ENCODE peak calls at places on chromosome 1, in four cellular contexts. L is neuronal stem cell, B is sigmoid colon, H is PC-3. W is an unnamed sample. For H3K4me1, the result is how much of the 10 kb centered on the place peaks cover.

GRCh38 chr1:82386365-82387069 is 585.8 kb downstream of the ADGRL2 start:
- DNase-seq in L (no peak), H (no peak), B (no peak), W (no peak)

GRCh38 chr1:4467241-4467640 is 187.2 kb upstream of the AJAP1 start:
- DNase-seq in B (no peak), H (no peak), L (no peak), W (no peak)

GRCh38 chr1:1264868-1265272 is 8.8 kb downstream of the UBE2J2 start:
- DNase-seq in B (no peak), H (peak), L (no peak), W (no peak)

GRCh38 chr1:25673962-25674928 is 57.7 kb downstream of the MAN1C1 start:
- DNase-seq in L (no peak), B (no peak), H (peak), W (no peak)

GRCh38 chr1:4345126-4345525 is 309.3 kb upstream of the AJAP1 start:
- DNase-seq in L (no peak), B (no peak), H (no peak), W (no peak)

GRCh38 chr1:234957330-234958065 is 171.1 kb downstream of the TOMM20 start:
- DNase-seq in H (peak), L (peak), B (no peak), W (peak)

GRCh38 chr1:226875641-226876295 is 5.4 kb downstream of the PSEN2 start:
- DNase-seq in L (no peak), H (peak), B (no peak), W (peak)

GRCh38 chr1:107147813-107148212 is 7.0 kb downstream of the NTNG1 start:
- DNase-seq in L (no peak), B (no peak), H (no peak), W (no peak)

GRCh38 chr1:175197536-175197935 is 5.0 kb upstream of the KIAA0040 start:
- DNase-seq in H (peak), B (no peak), L (no peak), W (no peak)

GRCh38 chr1:63264161-63264560 is 58.2 kb upstream of the FOXD3 start:
- DNase-seq in B (no peak), H (no peak), L (no peak), W (no peak)

GRCh38 chr1:71307451-71307850 is 226.6 kb upstream of the ZRANB2 start:
- DNase-seq in B (no peak), H (peak), L (no peak), W (no peak)

GRCh38 chr1:21139601-21140000 is 37.1 kb downstream of the EIF4G3 start:
- DNase-seq in B (no peak), L (no peak), H (no peak), W (no peak)

GRCh38 chr1:13617108-13617507 is 33.5 kb downstream of the PDPN start:
- DNase-seq in B (peak), H (no peak), L (no peak), W (no peak)

GRCh38 chr1:29485096-29485925 is 249.0 kb downstream of the PTPRU start:
- DNase-seq in B (peak), H (no peak), L (no peak), W (no peak)

GRCh38 chr1:75861831-75862230 is 65.1 kb downstream of the MSH4 start:
- DNase-seq in B (no peak), H (no peak), L (no peak), W (no peak)

GRCh38 chr1:19974822-19975416 is 4.5 kb downstream of the PLA2G2A start:
- DNase-seq in L (peak), H (peak), B (no peak), W (peak)

GRCh38 chr1:160522622-160523345 is at the start of gene SLAMF6:
- DNase-seq in L (no peak), B (no peak), H (no peak), W (no peak)

GRCh38 chr1:37726746-37727145 is 34.4 kb downstream of the CDCA8 start:
- DNase-seq in B (no peak), H (no peak), L (peak), W (no peak)

GRCh38 chr1:206796984-206797402 is 24.7 kb upstream of the IL10 start:
- DNase-seq in L (no peak), H (no peak), B (no peak), W (peak)

GRCh38 chr1:113035086-113035485 is 37.9 kb upstream of the LRIG2 start:
- DNase-seq in H (peak), B (no peak), L (no peak), W (no peak)

GRCh38 chr1:12617511-12617900 is 504 bp downstream of the DHRS3 start:
- DNase-seq in L (no peak), B (no peak), H (peak), W (peak)

GRCh38 chr1:163668472-163668871 is 346.7 kb downstream of the NUF2 start:
- DNase-seq in B (no peak), H (no peak), L (no peak), W (no peak)

GRCh38 chr1:116910379-116911165 is 856 bp downstream of the PTGFRN start:
- DNase-seq in L (no peak), H (peak), B (peak), W (peak)

GRCh38 chr1:206949641-206950040 is 3.4 kb upstream of the PIGR start:
- DNase-seq in L (no peak), H (no peak), B (no peak), W (no peak)

GRCh38 chr1:155086182-155086741 is 7.6 kb downstream of the EFNA3 start:
- DNase-seq in B (peak), H (peak), L (peak), W (peak)

GRCh38 chr1:16199157-16199501 is 13.3 kb downstream of the ARHGEF19 start:
- DNase-seq in H (no peak), B (no peak), L (no peak), W (no peak)

GRCh38 chr1:209674957-209675566 is at the start of gene G0S2:
- DNase-seq in B (peak), L (peak), H (peak), W (peak)

GRCh38 chr1:24390924-24391782 is 22.4 kb downstream of the STPG1 start:
- DNase-seq in B (peak), L (peak), H (peak), W (peak)

GRCh38 chr1:24388331-24388870 is 25.2 kb downstream of the STPG1 start:
- DNase-seq in H (no peak), L (no peak), B (no peak), W (no peak)

GRCh38 chr1:24387636-24388035 is 25.9 kb downstream of the STPG1 start:
- DNase-seq in B (no peak), L (no peak), H (no peak), W (no peak)

GRCh38 chr1:24386931-24387330 is 26.7 kb downstream of the STPG1 start:
- DNase-seq in L (no peak), H (no peak), B (no peak), W (no peak)

DNA sequence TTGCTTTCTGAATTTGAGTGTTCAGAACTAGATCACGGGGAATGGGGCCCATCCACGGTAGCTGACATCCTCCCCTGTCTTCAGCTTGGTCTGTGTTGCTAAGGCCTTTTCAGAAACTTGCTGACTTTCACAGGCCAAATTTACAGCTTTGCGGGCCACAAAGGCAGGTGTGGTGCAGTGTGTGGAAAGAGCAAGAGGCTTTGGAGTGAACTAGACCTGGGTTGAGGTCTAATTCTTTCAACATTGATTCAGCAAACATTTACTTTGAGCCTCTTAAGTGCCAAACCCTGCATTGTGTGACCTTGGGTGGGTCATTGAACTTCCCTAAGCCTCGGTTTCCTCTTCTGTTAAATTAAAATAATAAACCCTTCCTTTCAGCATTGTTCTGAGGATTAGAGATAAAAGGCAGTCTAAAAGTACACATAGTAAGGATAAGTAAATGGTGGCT is 24.3 kb downstream of the STPG1 start:
- DNase-seq in L (no peak), B (no peak), H (no peak), W (no peak)
- H3K4me1 ChIP-seq in L (under half), B (under half), H (under half), W (under half)

GRCh38 chr1:31424568-31424967 is 11.6 kb downstream of the SERINC2 start:
- DNase-seq in H (no peak), L (no peak), B (no peak), W (no peak)

GRCh38 chr1:31421404-31422040 is 8.5 kb downstream of the SERINC2 start:
- DNase-seq in B (no peak), H (peak), L (peak), W (no peak)

GRCh38 chr1:31425301-31426081 is 12.5 kb downstream of the SERINC2 start:
- DNase-seq in B (no peak), L (no peak), H (no peak), W (no peak)

GRCh38 chr1:31422505-31423319 is 9.7 kb downstream of the SERINC2 start:
- DNase-seq in H (peak), L (peak), B (peak), W (peak)

GRCh38 chr1:31423418-31423947 is 10.5 kb downstream of the SERINC2 start:
- DNase-seq in L (no peak), H (no peak), B (no peak), W (no peak)
- H3K27ac ChIP-seq in L (no peak), H (no peak), B (no peak), W (no peak)

GRCh38 chr1:228091084-228091483 is 8.6 kb downstream of the ARF1 start:
- DNase-seq in B (no peak), L (no peak), H (no peak), W (no peak)
- H3K4me1 ChIP-seq in B (half or more), L (under half), H (half or more), W (half or more)

DNA sequence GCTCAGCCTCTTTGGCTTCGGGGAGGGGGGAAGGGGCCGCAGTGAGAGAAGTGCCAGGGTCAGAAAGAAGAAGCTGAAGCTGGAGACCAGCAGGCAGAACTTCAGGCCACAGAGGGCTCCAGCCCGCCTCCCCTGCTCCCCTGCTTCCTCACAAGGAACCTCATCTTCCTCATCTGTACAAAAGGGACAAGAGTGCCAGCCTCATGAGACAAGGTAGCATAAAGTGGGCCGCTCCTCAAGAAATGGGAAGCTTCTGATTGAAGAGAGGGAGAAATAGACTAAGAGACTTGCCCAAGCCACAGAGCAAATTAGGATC is 39.7 kb downstream of the AHDC1 start:
- DNase-seq in B (no peak), H (no peak), L (no peak), W (no peak)
- H3K27ac ChIP-seq in B (peak), H (peak), L (no peak), W (peak)

GRCh38 chr1:47813970-47814369 is 183.2 kb downstream of the TRABD2B start:
- DNase-seq in L (no peak), H (no peak), B (no peak), W (no peak)

GRCh38 chr1:47816325-47817071 is 180.7 kb downstream of the TRABD2B start:
- DNase-seq in B (no peak), H (no peak), L (no peak), W (no peak)

GRCh38 chr1:47817861-47818260 is 179.3 kb downstream of the TRABD2B start:
- DNase-seq in H (no peak), L (no peak), B (no peak), W (no peak)

GRCh38 chr1:47812848-47813508 is 184.2 kb downstream of the TRABD2B start:
- DNase-seq in L (no peak), H (no peak), B (no peak), W (no peak)

DNA sequence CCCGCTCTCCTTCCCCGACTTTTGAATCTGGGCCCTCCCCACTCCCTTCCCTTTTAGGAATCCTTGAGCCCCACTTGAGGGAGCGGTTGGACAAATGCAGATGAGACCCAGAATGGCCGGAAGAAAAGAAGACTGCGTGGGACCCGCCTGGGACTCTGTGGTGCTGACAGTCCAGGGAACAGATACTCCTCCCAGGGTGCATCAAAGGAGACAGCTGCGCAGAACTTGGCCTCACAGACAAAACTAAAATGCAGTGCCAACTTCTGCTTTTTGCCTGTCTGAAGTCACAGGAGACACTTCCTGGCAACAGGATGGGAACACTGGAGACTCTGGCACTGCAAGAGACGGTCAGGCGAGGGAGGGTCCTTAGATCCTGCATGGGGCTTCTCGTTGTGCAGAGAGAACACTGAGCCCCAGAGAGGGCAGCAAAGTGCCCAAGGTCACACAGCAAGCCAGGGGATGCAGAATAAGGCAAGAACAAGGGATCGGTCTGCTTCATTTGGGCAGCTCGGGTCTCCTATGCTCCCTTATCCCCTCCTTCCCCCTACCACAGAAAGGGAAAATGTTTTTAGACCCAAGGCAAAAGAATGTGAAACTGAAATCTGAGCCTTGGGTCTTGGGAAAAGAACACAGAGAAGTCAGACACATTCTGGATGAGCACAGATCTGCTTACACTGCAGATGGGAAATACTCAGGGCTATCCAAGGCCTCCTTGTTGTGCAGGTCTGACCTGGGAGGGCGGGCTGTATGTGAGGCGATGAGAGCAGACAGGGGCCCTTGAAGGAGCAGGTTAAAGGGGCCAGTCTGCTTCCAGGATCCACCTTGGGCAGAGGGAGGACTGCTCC is 182.4 kb downstream of the TRABD2B start:
- DNase-seq in B (no peak), L (no peak), H (no peak), W (no peak)
- H3K4me1 ChIP-seq in B (under half), L (under half), H (under half), W (under half)

GRCh38 chr1:204888294-204888693 is 17.6 kb downstream of the NFASC start:
- DNase-seq in H (no peak), L (no peak), B (no peak), W (no peak)
- H3K27ac ChIP-seq in H (no peak), L (no peak), B (peak), W (no peak)

W was measured in body of pancreas.